ENCODE peak calls at places on chromosomes 11 and 22, in nine cellular contexts. One of them, this sample, is unnamed.

GRCh38 chr22:19958083-19959042 is 16.7 kb upstream of the TXNRD2 start:
- DNase-seq in HCT116: no peak
- DNase-seq in neural progenitor cell: no peak
- DNase-seq in hepatocyte: no peak
- DNase-seq in fibroblast of lung: peak
- DNase-seq in right lobe of liver: no peak
- DNase-seq in ovary: no peak
- DNase-seq in tibial artery: peak
- DNase-seq in brain microvascular endothelial cell: no peak
- DNase-seq in this sample: no peak

GRCh38 chr11:88689548-88690240 is 352.2 kb upstream of the CTSC start:
- DNase-seq in HCT116: no peak
- DNase-seq in neural progenitor cell: no peak
- DNase-seq in hepatocyte: no peak
- DNase-seq in fibroblast of lung: no peak
- DNase-seq in right lobe of liver: no peak
- DNase-seq in ovary: no peak
- DNase-seq in tibial artery: no peak
- DNase-seq in brain microvascular endothelial cell: no peak
- DNase-seq in this sample: no peak

GRCh38 chr22:47190276-47190956 is 428.0 kb downstream of the TBC1D22A start:
- DNase-seq in HCT116: no peak
- DNase-seq in neural progenitor cell: no peak
- DNase-seq in hepatocyte: no peak
- DNase-seq in fibroblast of lung: no peak
- DNase-seq in right lobe of liver: peak
- DNase-seq in ovary: peak
- DNase-seq in tibial artery: peak
- DNase-seq in brain microvascular endothelial cell: no peak
- DNase-seq in this sample: no peak

GRCh38 chr11:62398011-62398994 is 20.5 kb upstream of the SCGB1A1 start:
- DNase-seq in HCT116: no peak
- DNase-seq in neural progenitor cell: no peak
- DNase-seq in hepatocyte: peak
- DNase-seq in fibroblast of lung: peak
- DNase-seq in right lobe of liver: peak
- DNase-seq in ovary: peak
- DNase-seq in tibial artery: peak
- DNase-seq in brain microvascular endothelial cell: peak
- DNase-seq in this sample: no peak

GRCh38 chr11:85626496-85626895 is 648 bp downstream of the DLG2 start:
- DNase-seq in HCT116: no peak
- DNase-seq in neural progenitor cell: no peak
- DNase-seq in hepatocyte: peak
- DNase-seq in fibroblast of lung: no peak
- DNase-seq in right lobe of liver: peak
- DNase-seq in ovary: no peak
- DNase-seq in tibial artery: no peak
- DNase-seq in brain microvascular endothelial cell: no peak
- DNase-seq in this sample: no peak

GRCh38 chr22:47957649-47958048 is 1195.2 kb downstream of the TBC1D22A start:
- DNase-seq in HCT116: no peak
- DNase-seq in neural progenitor cell: no peak
- DNase-seq in hepatocyte: no peak
- DNase-seq in fibroblast of lung: no peak
- DNase-seq in right lobe of liver: no peak
- DNase-seq in ovary: no peak
- DNase-seq in tibial artery: no peak
- DNase-seq in brain microvascular endothelial cell: no peak
- DNase-seq in this sample: no peak

GRCh38 chr22:30891443-30891755 is 77.2 kb downstream of the MORC2 start:
- DNase-seq in HCT116: no peak
- DNase-seq in neural progenitor cell: no peak
- DNase-seq in hepatocyte: no peak
- DNase-seq in fibroblast of lung: no peak
- DNase-seq in right lobe of liver: peak
- DNase-seq in ovary: peak
- DNase-seq in tibial artery: no peak
- DNase-seq in brain microvascular endothelial cell: no peak
- DNase-seq in this sample: no peak

GRCh38 chr11:115927823-115928329 is 423.7 kb upstream of the CADM1 start:
- DNase-seq in HCT116: no peak
- DNase-seq in neural progenitor cell: no peak
- DNase-seq in hepatocyte: no peak
- DNase-seq in fibroblast of lung: no peak
- DNase-seq in right lobe of liver: no peak
- DNase-seq in ovary: no peak
- DNase-seq in tibial artery: no peak
- DNase-seq in brain microvascular endothelial cell: no peak
- DNase-seq in this sample: no peak

DNA sequence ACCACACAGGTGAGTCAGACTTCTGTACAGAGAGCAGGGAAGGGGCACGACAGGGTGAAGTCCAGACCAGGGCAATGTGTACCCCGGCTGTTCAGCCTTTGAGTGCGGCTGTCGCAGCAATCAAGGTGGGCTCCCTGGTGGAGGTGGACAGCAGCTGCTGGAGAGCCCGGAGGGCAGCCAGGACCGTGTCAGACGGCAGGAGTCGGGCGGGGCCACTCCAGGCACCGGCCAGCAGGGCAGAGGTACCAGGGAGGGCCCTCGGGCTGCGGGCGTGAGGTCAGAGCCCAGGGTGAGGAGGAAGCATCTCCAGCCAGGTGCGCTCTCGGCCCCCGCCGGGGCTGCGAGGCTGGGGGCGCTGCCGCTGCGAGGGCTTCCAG is 802 bp upstream of the PIM3 start:
- DNase-seq in HCT116: no peak
- DNase-seq in neural progenitor cell: no peak
- DNase-seq in hepatocyte: no peak
- DNase-seq in fibroblast of lung: peak
- DNase-seq in right lobe of liver: peak
- DNase-seq in ovary: no peak
- DNase-seq in tibial artery: no peak
- DNase-seq in brain microvascular endothelial cell: no peak
- DNase-seq in this sample: no peak
- H3K27ac ChIP-seq in HCT116: peak
- H3K27ac ChIP-seq in neural progenitor cell: no peak
- H3K27ac ChIP-seq in hepatocyte: peak
- H3K27ac ChIP-seq in fibroblast of lung: peak
- H3K27ac ChIP-seq in right lobe of liver: peak
- H3K27ac ChIP-seq in ovary: peak
- H3K27ac ChIP-seq in tibial artery: peak
- H3K27ac ChIP-seq in brain microvascular endothelial cell: peak
- H3K27ac ChIP-seq in this sample: peak

GRCh38 chr11:468036-468435 is 18.0 kb downstream of the PTDSS2 start:
- DNase-seq in HCT116: no peak
- DNase-seq in neural progenitor cell: no peak
- DNase-seq in hepatocyte: no peak
- DNase-seq in fibroblast of lung: no peak
- DNase-seq in right lobe of liver: no peak
- DNase-seq in ovary: no peak
- DNase-seq in tibial artery: no peak
- DNase-seq in brain microvascular endothelial cell: no peak
- DNase-seq in this sample: no peak

GRCh38 chr11:468493-468892 is 18.4 kb downstream of the PTDSS2 start:
- DNase-seq in HCT116: no peak
- DNase-seq in neural progenitor cell: no peak
- DNase-seq in hepatocyte: no peak
- DNase-seq in fibroblast of lung: no peak
- DNase-seq in right lobe of liver: no peak
- DNase-seq in ovary: no peak
- DNase-seq in tibial artery: no peak
- DNase-seq in brain microvascular endothelial cell: no peak
- DNase-seq in this sample: peak

GRCh38 chr11:472272-472671 is 22.2 kb downstream of the PTDSS2 start:
- DNase-seq in HCT116: no peak
- DNase-seq in neural progenitor cell: no peak
- DNase-seq in hepatocyte: no peak
- DNase-seq in fibroblast of lung: no peak
- DNase-seq in right lobe of liver: no peak
- DNase-seq in ovary: no peak
- DNase-seq in tibial artery: no peak
- DNase-seq in brain microvascular endothelial cell: no peak
- DNase-seq in this sample: no peak

GRCh38 chr11:471468-472145 is 21.5 kb downstream of the PTDSS2 start:
- DNase-seq in HCT116: no peak
- DNase-seq in neural progenitor cell: no peak
- DNase-seq in hepatocyte: no peak
- DNase-seq in fibroblast of lung: no peak
- DNase-seq in right lobe of liver: no peak
- DNase-seq in ovary: no peak
- DNase-seq in tibial artery: no peak
- DNase-seq in brain microvascular endothelial cell: no peak
- DNase-seq in this sample: no peak

GRCh38 chr11:469684-470667 is 19.9 kb downstream of the PTDSS2 start:
- DNase-seq in HCT116: no peak
- DNase-seq in neural progenitor cell: no peak
- DNase-seq in hepatocyte: peak
- DNase-seq in fibroblast of lung: peak
- DNase-seq in right lobe of liver: peak
- DNase-seq in ovary: peak
- DNase-seq in tibial artery: peak
- DNase-seq in brain microvascular endothelial cell: peak
- DNase-seq in this sample: peak
- H3K27ac ChIP-seq in HCT116: no peak
- H3K27ac ChIP-seq in neural progenitor cell: peak
- H3K27ac ChIP-seq in hepatocyte: peak
- H3K27ac ChIP-seq in fibroblast of lung: peak
- H3K27ac ChIP-seq in right lobe of liver: peak
- H3K27ac ChIP-seq in ovary: peak
- H3K27ac ChIP-seq in tibial artery: peak
- H3K27ac ChIP-seq in brain microvascular endothelial cell: peak
- H3K27ac ChIP-seq in this sample: peak

GRCh38 chr11:74909812-74910211 is 39.1 kb downstream of the XRRA1 start:
- DNase-seq in HCT116: no peak
- DNase-seq in neural progenitor cell: no peak
- DNase-seq in hepatocyte: no peak
- DNase-seq in fibroblast of lung: no peak
- DNase-seq in right lobe of liver: no peak
- DNase-seq in ovary: no peak
- DNase-seq in tibial artery: no peak
- DNase-seq in brain microvascular endothelial cell: no peak
- DNase-seq in this sample: no peak
- H3K27ac ChIP-seq in HCT116: no peak
- H3K27ac ChIP-seq in neural progenitor cell: no peak
- H3K27ac ChIP-seq in hepatocyte: no peak
- H3K27ac ChIP-seq in fibroblast of lung: no peak
- H3K27ac ChIP-seq in right lobe of liver: no peak
- H3K27ac ChIP-seq in ovary: no peak
- H3K27ac ChIP-seq in tibial artery: no peak
- H3K27ac ChIP-seq in brain microvascular endothelial cell: no peak
- H3K27ac ChIP-seq in this sample: no peak

DNA sequence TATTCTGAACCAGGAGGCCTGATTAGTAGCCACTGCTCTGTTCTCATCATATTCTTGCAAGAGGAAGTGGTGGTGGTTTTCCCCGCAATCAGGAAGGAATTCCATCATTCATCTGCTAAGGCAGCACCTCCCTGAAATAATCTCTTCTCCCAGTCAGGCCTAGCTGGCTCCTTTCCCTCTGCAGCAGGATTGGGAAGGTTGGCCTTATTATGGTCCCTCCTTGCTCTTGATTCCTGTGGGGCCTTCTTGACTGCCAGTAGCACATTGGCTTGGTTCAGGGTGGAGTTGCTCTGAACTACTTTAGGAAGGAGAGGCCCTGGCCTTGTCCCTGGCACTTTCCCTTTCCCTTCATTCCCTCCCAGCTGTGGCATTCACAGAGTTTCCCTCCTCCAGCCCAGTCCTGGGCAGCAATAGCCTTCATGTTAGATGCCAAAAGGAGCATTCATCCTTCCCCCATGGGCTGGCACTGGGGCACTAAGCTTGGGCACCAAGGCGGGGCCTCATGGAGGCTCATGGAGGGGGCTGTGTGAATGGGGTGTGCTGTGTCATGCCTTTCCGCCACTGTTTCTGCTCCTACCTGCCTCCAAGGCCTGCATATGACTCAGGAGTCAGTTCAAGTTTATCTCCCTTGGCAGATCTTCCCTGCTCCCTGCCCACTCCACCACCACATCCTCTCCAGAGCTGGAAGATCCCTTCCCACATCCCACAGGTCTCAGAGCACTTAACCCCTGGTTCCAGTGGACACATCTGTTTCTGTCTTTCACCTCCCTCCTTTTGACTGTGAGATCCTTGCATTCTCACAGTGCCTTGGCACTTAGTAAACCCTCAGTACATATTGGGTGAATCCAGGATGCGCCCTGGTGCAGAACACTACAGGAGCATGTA is 27.6 kb upstream of the CD44 start:
- DNase-seq in HCT116: no peak
- DNase-seq in neural progenitor cell: no peak
- DNase-seq in hepatocyte: no peak
- DNase-seq in fibroblast of lung: peak
- DNase-seq in right lobe of liver: no peak
- DNase-seq in ovary: no peak
- DNase-seq in tibial artery: no peak
- DNase-seq in brain microvascular endothelial cell: peak
- DNase-seq in this sample: no peak
- H3K27ac ChIP-seq in HCT116: no peak
- H3K27ac ChIP-seq in neural progenitor cell: no peak
- H3K27ac ChIP-seq in hepatocyte: no peak
- H3K27ac ChIP-seq in fibroblast of lung: peak
- H3K27ac ChIP-seq in right lobe of liver: no peak
- H3K27ac ChIP-seq in ovary: no peak
- H3K27ac ChIP-seq in tibial artery: no peak
- H3K27ac ChIP-seq in brain microvascular endothelial cell: peak
- H3K27ac ChIP-seq in this sample: no peak

DNA sequence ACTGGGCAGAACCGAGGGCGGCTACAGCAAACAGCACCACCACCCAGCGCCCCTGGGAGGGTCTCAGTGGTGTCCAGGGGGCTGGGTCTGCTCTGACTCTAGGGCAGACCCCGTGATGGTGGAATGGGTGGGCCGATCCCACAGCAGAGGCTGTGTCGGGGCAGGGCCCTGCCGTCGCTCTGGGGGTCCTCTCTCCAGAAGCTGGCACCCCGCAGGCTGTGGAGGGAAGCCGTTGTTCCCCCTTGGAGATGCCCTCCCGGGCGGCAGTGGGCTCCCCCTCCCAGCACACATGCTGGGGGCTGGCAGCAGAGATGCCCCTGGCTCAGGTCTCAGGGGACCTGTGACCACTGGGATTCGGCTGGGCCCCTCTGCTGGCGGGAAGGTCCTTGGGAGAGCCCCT is 31.2 kb downstream of the TPCN2 start:
- DNase-seq in HCT116: no peak
- DNase-seq in neural progenitor cell: no peak
- DNase-seq in hepatocyte: no peak
- DNase-seq in fibroblast of lung: no peak
- DNase-seq in right lobe of liver: no peak
- DNase-seq in ovary: no peak
- DNase-seq in tibial artery: no peak
- DNase-seq in brain microvascular endothelial cell: no peak
- DNase-seq in this sample: no peak
- H3K27ac ChIP-seq in HCT116: peak
- H3K27ac ChIP-seq in neural progenitor cell: no peak
- H3K27ac ChIP-seq in hepatocyte: no peak
- H3K27ac ChIP-seq in fibroblast of lung: peak
- H3K27ac ChIP-seq in right lobe of liver: no peak
- H3K27ac ChIP-seq in ovary: no peak
- H3K27ac ChIP-seq in tibial artery: peak
- H3K27ac ChIP-seq in brain microvascular endothelial cell: no peak
- H3K27ac ChIP-seq in this sample: peak

GRCh38 chr11:2725367-2726300 is 25.8 kb upstream of the KCNQ1OT1 start:
- DNase-seq in HCT116: no peak
- DNase-seq in neural progenitor cell: no peak
- DNase-seq in hepatocyte: peak
- DNase-seq in fibroblast of lung: peak
- DNase-seq in right lobe of liver: no peak
- DNase-seq in ovary: peak
- DNase-seq in tibial artery: peak
- DNase-seq in brain microvascular endothelial cell: peak
- DNase-seq in this sample: no peak
- H3K27ac ChIP-seq in HCT116: no peak
- H3K27ac ChIP-seq in neural progenitor cell: no peak
- H3K27ac ChIP-seq in hepatocyte: peak
- H3K27ac ChIP-seq in fibroblast of lung: no peak
- H3K27ac ChIP-seq in right lobe of liver: no peak
- H3K27ac ChIP-seq in ovary: no peak
- H3K27ac ChIP-seq in tibial artery: no peak
- H3K27ac ChIP-seq in brain microvascular endothelial cell: no peak
- H3K27ac ChIP-seq in this sample: no peak